ENCODE peak calls at places on chromosomes 4 and X, in ten cellular contexts. F is GM04504, C is NCI-H748 treated with DMSO at 0.1 percent for 48 hours, B is hypothalamus, X is SK-MEL-5, U is NCI-H510A treated with DMSO at 0.1 percent for 48 hours, K is T-helper 9 cell, P is D341Med, O is activated T-cell treated with anti-CD3 and anti-CD28 coated beads for 48 hours, N is MM.1S. A is an unnamed sample.

GRCh38 chr4:39085891-39086290 is 23.9 kb downstream of the KLHL5 start:
- DNase-seq in U (no peak), F (peak), O (no peak), X (no peak), P (no peak), C (no peak), K (no peak), N (no peak), B (no peak), A (no peak)

GRCh38 chrX:80216086-80216485 is 201.5 kb downstream of the TBX22 start:
- DNase-seq in B (no peak), O (no peak), N (no peak), C (no peak), F (no peak), K (no peak), U (no peak), X (no peak), P (no peak), A (no peak)

GRCh38 chrX:33434256-33435092 is 223.1 kb upstream of the DMD start:
- DNase-seq in X (peak), F (peak), N (peak), O (no peak), K (peak), C (peak), U (peak), P (peak), B (peak), A (peak)

GRCh38 chr4:109079177-109079576 is 223.3 kb downstream of the COL25A1 start:
- DNase-seq in C (no peak), K (no peak), N (no peak), B (no peak), X (peak), P (no peak), O (no peak), F (no peak), U (no peak), A (no peak)

GRCh38 chr4:126890994-126891393 is 741.8 kb upstream of the INTU start:
- DNase-seq in C (no peak), K (no peak), U (no peak), N (no peak), F (no peak), O (no peak), B (no peak), P (no peak), X (peak), A (no peak)

GRCh38 chr4:112905728-112906127 is 143.7 kb upstream of the ANK2 start:
- DNase-seq in P (no peak), F (no peak), O (no peak), X (no peak), N (no peak), K (no peak), U (no peak), C (no peak), B (no peak), A (no peak)

GRCh38 chr4:123603165-123603564 is 206.6 kb downstream of the SPRY1 start:
- DNase-seq in F (no peak), O (no peak), X (no peak), K (no peak), U (no peak), P (no peak), C (no peak), N (no peak), B (no peak), A (peak)

GRCh38 chrX:65720580-65720979 is 53.1 kb downstream of the MSN start:
- DNase-seq in U (no peak), B (no peak), K (no peak), O (no peak), C (no peak), P (no peak), N (no peak), F (no peak), X (no peak), A (no peak)

GRCh38 chrX:1592128-1592862 is 891 bp downstream of the AKAP17A start:
- DNase-seq in F (no peak), X (no peak), B (no peak), U (no peak), O (no peak), K (no peak), P (peak), N (peak), C (no peak), A (no peak)

GRCh38 chr4:139092271-139092670 is 76.7 kb downstream of the NOCT start:
- DNase-seq in F (no peak), K (no peak), P (no peak), N (no peak), C (no peak), X (no peak), O (no peak), B (no peak), U (no peak), A (no peak)

GRCh38 chr4:167233523-167234387 is 539 bp downstream of the SPOCK3 start:
- DNase-seq in B (peak), X (no peak), C (no peak), K (no peak), F (no peak), O (no peak), P (peak), U (no peak), N (no peak), A (no peak)

GRCh38 chr4:27702710-27703431 is 842.2 kb downstream of the STIM2 start:
- DNase-seq in P (no peak), K (no peak), U (peak), O (no peak), F (no peak), B (peak), C (peak), X (peak), N (peak), A (no peak)

GRCh38 chrX:30308263-30309138 is 689 bp downstream of the NR0B1 start:
- DNase-seq in B (no peak), O (no peak), N (no peak), K (no peak), P (no peak), U (peak), X (peak), C (no peak), F (no peak), A (no peak)

GRCh38 chr4:8072235-8072968 is 86.2 kb downstream of the ABLIM2 start:
- DNase-seq in B (no peak), F (no peak), C (no peak), N (no peak), X (no peak), U (no peak), O (no peak), P (no peak), K (no peak), A (no peak)

GRCh38 chr4:24604558-24605214 is 20.3 kb upstream of the DHX15 start:
- DNase-seq in P (no peak), X (no peak), C (no peak), K (no peak), N (no peak), U (no peak), B (no peak), F (no peak), O (no peak), A (no peak)

GRCh38 chrX:153333821-153334653 is at the start of gene ZNF275:
- DNase-seq in K (peak), F (peak), O (peak), B (peak), U (peak), X (peak), N (peak), C (peak), P (peak), A (peak)

GRCh38 chr4:147768113-147768512 is 36.2 kb downstream of the ARHGAP10 start:
- DNase-seq in U (no peak), P (no peak), X (no peak), O (no peak), B (no peak), F (peak), C (no peak), N (no peak), K (no peak), A (no peak)

GRCh38 chrX:127558811-127559210 is 493.4 kb downstream of the ACTRT1 start:
- DNase-seq in U (no peak), X (no peak), F (no peak), N (no peak), B (no peak), C (no peak), P (no peak), O (no peak), K (no peak), A (no peak)

GRCh38 chr4:186021461-186022167 is 47.3 kb upstream of the TLR3 start:
- DNase-seq in C (peak), O (no peak), K (no peak), P (peak), X (peak), B (no peak), F (no peak), N (no peak), U (peak), A (no peak)

GRCh38 chrX:47991263-47992092 is 12.3 kb downstream of the ZNF182 start:
- DNase-seq in U (no peak), P (no peak), O (no peak), X (no peak), C (no peak), N (no peak), K (no peak), B (no peak), F (no peak), A (no peak)

GRCh38 chrX:5100004-5100403 is 1128.7 kb downstream of the NLGN4X start:
- DNase-seq in X (no peak), N (no peak), U (no peak), F (no peak), C (no peak), K (no peak), B (no peak), O (no peak), P (no peak), A (no peak)

GRCh38 chr4:126267689-126268088 is 952.9 kb downstream of the FAT4 start:
- DNase-seq in O (no peak), U (no peak), F (peak), C (no peak), P (no peak), K (no peak), B (no peak), X (no peak), N (no peak), A (no peak)

A was measured in smooth muscle cell of the brain vasculature.